ENCODE peak calls at places on chromosome 16, in six cellular contexts. R, P, J, G, N and L are unnamed samples.

GRCh38 chr16:14289692-14290340 is 218.7 kb downstream of the MRTFB start:
- DNase-seq in R (no peak), P (peak), J (peak), G (peak), N (peak), L (no peak)

GRCh38 chr16:17072104-17072503 is 398.7 kb downstream of the XYLT1 start:
- DNase-seq in R (no peak), P (no peak), J (no peak), G (no peak), N (no peak), L (no peak)

GRCh38 chr16:47779201-47780016 is 318.3 kb downstream of the PHKB start:
- DNase-seq in R (no peak), P (peak), J (no peak), G (peak), N (peak), L (no peak)

GRCh38 chr16:19223235-19223847 is 55.3 kb downstream of the SYT17 start:
- DNase-seq in R (no peak), P (peak), J (peak), G (peak), N (no peak), L (peak)

GRCh38 chr16:60811051-60811608 is 1225.1 kb downstream of the CDH8 start:
- DNase-seq in R (no peak), P (no peak), J (no peak), G (no peak), N (peak), L (no peak)

GRCh38 chr16:50640391-50640790 is 40.7 kb downstream of the SNX20 start:
- DNase-seq in R (no peak), P (no peak), J (no peak), G (no peak), N (no peak), L (no peak)

GRCh38 chr16:68368602-68368944 is 57.8 kb downstream of the PRMT7 start:
- DNase-seq in R (no peak), P (no peak), J (no peak), G (no peak), N (no peak), L (no peak)

GRCh38 chr16:1103649-1104005 is 7.6 kb upstream of the C1QTNF8 start:
- DNase-seq in R (no peak), P (no peak), J (no peak), G (no peak), N (no peak), L (no peak)

GRCh38 chr16:87842209-87842869 is 27.0 kb downstream of the SLC7A5 start:
- DNase-seq in R (no peak), P (no peak), J (no peak), G (no peak), N (no peak), L (no peak)